ENCODE peak calls at places on chromosomes 11 and 22, in six cellular contexts. W, I, Y, L, H and A are unnamed samples.

GRCh38 chr11:637593-638507 is 781 bp downstream of the DRD4 start:
- DNase-seq in W (no peak), I (peak; percentile 20), Y (no peak), L (peak; percentile 61), H (no peak), A (no peak)

GRCh38 chr11:126766425-126766824 is 234.1 kb downstream of the KIRREL3 start:
- DNase-seq in W (no peak), I (peak; percentile 17), Y (no peak), L (peak; percentile 17), H (no peak), A (no peak)

GRCh38 chr11:78370406-78371172 is 47.0 kb downstream of the GAB2 start:
- DNase-seq in W (no peak), I (no peak), Y (peak; percentile 14), L (no peak), H (no peak), A (no peak)

GRCh38 chr22:37023743-37024338 is 4.3 kb downstream of the MPST start:
- DNase-seq in W (no peak), I (no peak), Y (no peak), L (no peak), H (no peak), A (no peak)

GRCh38 chr22:19840059-19840458 is 14.6 kb downstream of the GNB1L start:
- DNase-seq in W (no peak), I (no peak), Y (no peak), L (no peak), H (no peak), A (no peak)

GRCh38 chr22:36350751-36351594 is 36.8 kb downstream of the MYH9 start:
- DNase-seq in W (no peak), I (peak; percentile 47), Y (peak; percentile 82), L (no peak), H (no peak), A (peak; percentile 80)

GRCh38 chr11:27403195-27403594 is 40.2 kb upstream of the CCDC34 start:
- DNase-seq in W (no peak), I (no peak), Y (no peak), L (no peak), H (no peak), A (no peak)

GRCh38 chr11:131242616-131243015 is 127.8 kb upstream of the NTM start:
- DNase-seq in W (no peak), I (no peak), Y (no peak), L (no peak), H (no peak), A (no peak)

GRCh38 chr22:50677493-50678217 is 5.0 kb downstream of the SHANK3 start:
- DNase-seq in W (no peak), I (peak; percentile 4), Y (no peak), L (no peak), H (no peak), A (no peak)

GRCh38 chr22:42399315-42400271 is 32.6 kb downstream of the NFAM1 start:
- DNase-seq in W (peak; percentile 85), I (peak; percentile 58), Y (no peak), L (peak; percentile 54), H (peak; percentile 57), A (peak; percentile 2)

GRCh38 chr22:50182176-50183081 is 3.3 kb upstream of the TRABD start:
- DNase-seq in W (no peak), I (no peak), Y (no peak), L (no peak), H (no peak), A (no peak)

GRCh38 chr22:45917146-45917545 is 59.8 kb downstream of the WNT7B start:
- DNase-seq in W (no peak), I (no peak), Y (no peak), L (no peak), H (no peak), A (no peak)

GRCh38 chr11:70326365-70326803 is 55.9 kb downstream of the PPFIA1 start:
- DNase-seq in W (no peak), I (peak; percentile 21), Y (peak; percentile 89), L (no peak), H (no peak), A (no peak)

GRCh38 chr11:28743101-28743550 is 634.9 kb downstream of the METTL15 start:
- DNase-seq in W (no peak), I (peak; percentile 27), Y (no peak), L (no peak), H (no peak), A (peak; percentile 15)

GRCh38 chr11:72969894-72970335 is 155.7 kb downstream of the ATG16L2 start:
- DNase-seq in W (peak; percentile 17), I (no peak), Y (peak; percentile 82), L (no peak), H (no peak), A (peak; percentile 96)

GRCh38 chr22:50027639-50028537 is 15.3 kb upstream of the IL17REL start:
- DNase-seq in W (no peak), I (peak; percentile 4), Y (peak; percentile 4), L (no peak), H (peak; percentile 22), A (no peak)

GRCh38 chr11:7170431-7170830 is 81.3 kb upstream of the SYT9 start:
- DNase-seq in W (no peak), I (no peak), Y (no peak), L (no peak), H (no peak), A (no peak)

GRCh38 chr11:7165911-7166310 is 77.1 kb downstream of the RBMXL2 start:
- DNase-seq in W (no peak), I (peak; percentile 44), Y (no peak), L (no peak), H (no peak), A (no peak)

GRCh38 chr11:7168741-7168990 is 79.9 kb downstream of the RBMXL2 start:
- DNase-seq in W (no peak), I (no peak), Y (no peak), L (no peak), H (no peak), A (no peak)

DNA sequence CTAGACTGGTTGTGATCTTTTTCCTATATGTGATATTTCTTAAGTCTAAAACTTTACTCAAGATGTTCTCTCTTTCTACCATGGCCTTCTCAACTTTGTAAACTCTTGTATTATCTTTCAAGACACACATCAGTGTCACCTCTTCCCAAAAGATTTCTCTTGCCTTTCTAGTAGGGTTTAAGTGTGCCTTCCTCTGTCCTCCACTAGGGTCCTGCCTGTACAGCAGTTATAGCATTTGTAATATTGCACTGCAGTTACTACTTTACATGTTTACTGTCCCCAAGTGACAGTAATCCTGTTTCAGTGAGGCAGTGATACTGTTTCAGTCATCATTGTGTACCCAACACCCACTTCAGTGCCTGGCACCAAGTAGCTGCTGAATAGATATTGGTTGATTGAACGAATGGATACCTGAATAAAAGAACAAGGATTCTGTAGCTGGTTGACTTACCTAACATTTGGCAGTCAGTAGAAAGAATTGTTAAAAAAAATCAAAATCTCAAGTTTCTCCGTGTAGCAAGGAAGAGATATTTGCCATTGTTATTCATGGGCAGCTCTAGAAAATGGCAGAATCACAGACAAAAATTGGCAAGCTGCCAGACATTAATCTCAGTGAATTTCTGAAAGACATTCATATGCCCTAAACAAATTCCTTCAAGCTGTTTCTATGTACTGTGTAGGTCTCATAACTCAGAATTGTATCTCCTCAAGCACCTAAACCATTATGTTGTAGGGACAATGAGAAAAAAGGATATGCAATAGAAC is 79.4 kb downstream of the RBMXL2 start:
- DNase-seq in W (no peak), I (no peak), Y (no peak), L (no peak), H (no peak), A (no peak)
- TF ChIP-seq CTCF in W (peak; percentile 9), I (no peak), Y (no peak), L (no peak), H (peak; percentile 43), A (no peak)

DNA sequence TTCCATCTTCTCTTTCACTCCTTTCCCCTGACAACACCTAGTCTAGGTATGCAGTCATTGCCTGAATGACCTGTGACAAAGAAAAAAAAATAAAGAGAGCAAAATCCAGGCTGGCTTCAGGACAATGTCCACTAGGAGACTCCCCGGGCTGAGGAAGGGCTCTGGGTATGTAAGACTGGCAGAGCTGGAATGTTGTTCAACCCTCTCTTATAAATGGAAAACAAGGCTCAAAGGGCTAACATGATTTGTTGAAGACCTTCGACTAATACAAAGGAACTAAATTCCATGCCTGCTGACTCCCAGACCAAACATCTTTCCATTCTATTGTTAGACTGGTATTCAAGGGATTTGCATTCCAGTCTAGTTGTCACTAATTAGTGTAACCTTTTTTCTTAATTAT is 122.2 kb downstream of the ARL14EP start:
- DNase-seq in W (no peak), I (peak; percentile 45), Y (no peak), L (peak; percentile 71), H (no peak), A (no peak)
- H3K4me2 ChIP-seq in W (no peak overlapping the region), I (no peak overlapping the region), Y (no peak overlapping the region), L (peak overlapping the region; percentile 25), H (no peak overlapping the region), A (no peak overlapping the region)

DNA sequence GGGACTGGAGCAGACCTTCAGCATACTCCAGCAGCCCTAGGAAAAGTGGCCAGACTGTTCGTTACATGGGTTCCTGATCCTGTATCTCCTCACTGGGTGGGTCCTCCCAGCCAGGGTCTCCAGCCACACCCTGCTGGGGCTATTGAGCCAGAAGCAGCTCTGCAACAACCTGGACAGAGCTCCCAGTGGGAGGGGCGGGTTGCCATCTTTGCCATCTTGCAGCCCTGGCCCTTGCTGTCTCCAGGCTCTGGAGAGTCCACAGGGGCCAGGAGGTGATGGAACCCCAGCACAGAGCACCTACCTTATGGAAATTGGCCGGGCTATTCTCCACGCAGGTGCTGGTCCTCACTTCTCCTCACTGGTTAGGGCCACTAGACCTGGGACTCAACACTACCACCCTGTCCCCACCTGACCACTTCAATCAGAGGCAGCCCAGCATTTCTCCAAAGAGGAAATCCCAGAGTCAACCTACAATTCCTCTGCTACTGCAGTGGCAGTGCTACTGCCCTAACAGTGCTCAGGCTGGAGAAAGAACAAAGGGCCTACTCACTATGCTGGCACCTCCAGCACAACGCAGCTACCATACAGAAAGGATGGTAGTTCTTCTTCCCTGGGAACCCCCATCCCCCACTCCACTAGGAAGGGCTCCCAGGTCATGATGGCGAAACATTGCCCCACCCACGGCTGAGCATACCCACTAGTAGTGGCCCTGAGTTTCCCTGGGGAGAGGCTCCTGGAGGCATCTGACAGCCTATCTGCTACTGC is 290.2 kb upstream of the NCAM1 start:
- DNase-seq in W (no peak), I (no peak), Y (no peak), L (no peak), H (no peak), A (no peak)
- TF ChIP-seq CTCF in W (no peak), I (no peak), Y (no peak), L (no peak), H (no peak), A (no peak)

GRCh38 chr11:17490938-17491337 is 14.3 kb upstream of the ABCC8 start:
- DNase-seq in W (no peak), I (no peak), Y (no peak), L (no peak), H (no peak), A (no peak)

GRCh38 chr11:17488563-17488962 is 11.9 kb upstream of the ABCC8 start:
- DNase-seq in W (no peak), I (no peak), Y (no peak), L (no peak), H (no peak), A (no peak)

GRCh38 chr11:17490232-17490631 is 13.6 kb upstream of the ABCC8 start:
- DNase-seq in W (no peak), I (no peak), Y (no peak), L (no peak), H (no peak), A (no peak)

GRCh38 chr11:17486666-17487065 is 10.0 kb upstream of the ABCC8 start:
- DNase-seq in W (no peak), I (no peak), Y (no peak), L (no peak), H (no peak), A (no peak)

DNA sequence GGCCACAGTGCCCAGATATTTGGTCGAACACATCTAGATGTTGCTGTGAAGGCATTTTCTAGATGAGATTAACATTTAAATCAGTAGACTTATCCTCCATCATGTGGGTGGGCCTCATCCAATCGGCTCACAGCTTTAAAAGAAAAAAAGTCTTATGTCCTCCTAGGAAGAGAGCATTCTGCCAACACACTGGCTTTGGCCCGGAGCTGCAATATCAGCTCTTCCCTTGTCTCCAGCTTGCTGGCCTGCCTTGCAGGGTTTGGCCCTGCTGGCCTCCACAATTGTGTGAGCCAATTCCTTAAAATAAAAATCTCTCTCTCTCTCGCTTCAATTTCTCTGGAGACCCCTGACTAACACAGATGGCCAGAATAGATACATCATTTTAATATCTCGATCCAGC is 13.1 kb upstream of the ABCC8 start:
- DNase-seq in W (no peak), I (no peak), Y (no peak), L (no peak), H (no peak), A (no peak)
- H3K4me2 ChIP-seq in W (no peak overlapping the region), I (no peak overlapping the region), Y (no peak overlapping the region), L (no peak overlapping the region), H (no peak overlapping the region), A (no peak overlapping the region)